ENCODE peak calls at places on chromosomes 6 and 20, in ten cellular contexts. L is PC-3; S is Right ventricle myocardium superior; M is left ventricle myocardium superior; I is stimulated activated naive CD8-positive, alpha-beta T cell treated with anti-CD3 and anti-CD28 coated beads, Interleukin-15, amount 100 ng/mL, for 72 hours; Q is activated T-cell treated with anti-CD3 and anti-CD28 coated beads, Interleukin-2, amount 50 U/mL, for 72 hours; C is Right ventricle myocardium inferior; P is A549; G is HCT116; U is GM12878. J is an unnamed sample.

GRCh38 chr6:39224523-39225182 is 4.6 kb downstream of the KCNK5 start:
- ATAC-seq in M (no peak), U (no peak), Q (no peak), C (no peak), L (no peak), G (no peak), P (no peak), I (no peak), S (no peak), J (no peak)

GRCh38 chr6:18076231-18076630 is 46.2 kb downstream of the NHLRC1 start:
- ATAC-seq in P (no peak), I (no peak), M (no peak), G (no peak), U (no peak), Q (no peak), L (no peak), C (no peak), S (no peak), J (no peak)

GRCh38 chr6:137036566-137037300 is 8.0 kb downstream of the IL20RA start:
- ATAC-seq in G (no peak), C (no peak), Q (no peak), P (no peak), U (no peak), S (no peak), L (no peak), M (no peak), I (no peak), J (no peak)

GRCh38 chr6:139442188-139442625 is 67.8 kb upstream of the CITED2 start:
- ATAC-seq in S (no peak), G (no peak), P (no peak), Q (no peak), U (no peak), M (no peak), L (no peak), I (peak; percentile 28), C (no peak), J (no peak)

GRCh38 chr6:90425161-90425641 is 128.6 kb upstream of the BACH2 start:
- ATAC-seq in S (no peak), M (no peak), G (no peak), C (no peak), I (peak; percentile 96), L (no peak), Q (peak; percentile 90), P (no peak), U (peak; percentile 82), J (no peak)

GRCh38 chr6:135211306-135211702 is 30.2 kb downstream of the MYB start:
- ATAC-seq in Q (peak; percentile 35), P (no peak), I (no peak), G (no peak), L (no peak), U (no peak), C (no peak), S (no peak), M (no peak), J (no peak)

GRCh38 chr6:125067552-125067951 is 86.0 kb upstream of the TPD52L1 start:
- ATAC-seq in G (peak; percentile 27), P (no peak), S (no peak), Q (no peak), I (no peak), U (no peak), M (no peak), C (no peak), L (peak; percentile 71), J (no peak)

GRCh38 chr20:17797163-17797562 is 97.4 kb downstream of the BANF2 start:
- ATAC-seq in U (no peak), I (no peak), G (no peak), Q (no peak), S (no peak), P (no peak), C (no peak), L (no peak), M (no peak), J (no peak)

GRCh38 chr6:22323848-22324247 is 27.0 kb upstream of the PRL start:
- ATAC-seq in G (no peak), I (no peak), U (peak; percentile 34), L (no peak), Q (no peak), C (no peak), P (no peak), M (no peak), S (no peak), J (no peak)

GRCh38 chr20:62702886-62703852 is 5.5 kb upstream of the NTSR1 start:
- ATAC-seq in M (no peak), I (peak; percentile 63), Q (peak; percentile 82), C (no peak), S (no peak), L (peak; percentile 67), U (no peak), G (peak; percentile 48), P (peak; percentile 81), J (peak; percentile 89)

GRCh38 chr20:51492167-51493092 is 50.1 kb downstream of the NFATC2 start:
- ATAC-seq in U (no peak), L (no peak), S (peak; percentile 86), I (no peak), C (peak; percentile 90), M (peak; percentile 94), G (no peak), P (no peak), Q (no peak), J (no peak)

GRCh38 chr6:134517863-134518262 is 200.0 kb upstream of the SGK1 start:
- ATAC-seq in U (no peak), L (no peak), P (no peak), Q (no peak), I (no peak), M (no peak), G (no peak), C (no peak), S (no peak), J (peak; percentile 52)

GRCh38 chr6:24696097-24696496 is 22.9 kb downstream of the C6orf62 start:
- ATAC-seq in U (no peak), S (no peak), I (no peak), P (no peak), G (no peak), M (no peak), L (no peak), C (no peak), Q (peak; percentile 56), J (no peak)

J was measured in SK-N-SH treated with all-trans-retinoic acid at 6 μM for 48 hours.